ENCODE peak calls at places on chromosomes 6 and 20, in ten cellular contexts. A is OCI-LY7, O is GM23338, I is GM13977, Q is ascending aorta, G is heart left ventricle, P is neural crest cell, F is spleen, J is WTC11, N is astrocyte. X is an unnamed sample.

GRCh38 chr20:63397946-63398450 is 36.8 kb upstream of the CHRNA4 start:
- DNase-seq in P (no peak), A (no peak), Q (no peak), F (no peak), N (no peak), G (no peak), O (no peak), I (no peak), J (no peak), X (no peak)

GRCh38 chr20:32589256-32589655 is 4.1 kb upstream of the NOL4L start:
- DNase-seq in J (no peak), Q (no peak), A (no peak), O (no peak), G (no peak), P (no peak), F (no peak), I (no peak), N (no peak), X (peak)

GRCh38 chr6:90136850-90137249 is 159.8 kb downstream of the BACH2 start:
- DNase-seq in Q (no peak), J (no peak), I (no peak), O (no peak), A (no peak), G (no peak), N (no peak), P (no peak), F (no peak), X (no peak)

GRCh38 chr20:63359937-63360849 is 956 bp downstream of the CHRNA4 start:
- DNase-seq in N (no peak), P (no peak), J (no peak), F (no peak), O (peak), A (no peak), Q (no peak), G (no peak), I (no peak), X (no peak)

GRCh38 chr6:134436950-134437349 is 119.0 kb upstream of the SGK1 start:
- DNase-seq in F (no peak), O (no peak), N (peak), J (no peak), G (no peak), I (no peak), P (no peak), A (peak), Q (no peak), X (no peak)

GRCh38 chr20:57737349-57737748 is 27.5 kb upstream of the PMEPA1 start:
- DNase-seq in A (no peak), Q (no peak), J (no peak), N (no peak), O (no peak), F (no peak), G (no peak), I (no peak), P (no peak), X (no peak)

GRCh38 chr6:89999995-90000825 is 105.9 kb downstream of the GJA10 start:
- DNase-seq in I (no peak), G (no peak), O (no peak), P (no peak), A (no peak), Q (no peak), N (peak), F (no peak), J (no peak), X (no peak)

GRCh38 chr20:56953055-56953586 is 313.3 kb downstream of the BMP7 start:
- DNase-seq in Q (no peak), J (no peak), A (no peak), P (no peak), G (no peak), N (no peak), I (no peak), O (no peak), F (peak), X (no peak)

GRCh38 chr6:5898563-5898962 is 108.2 kb downstream of the NRN1 start:
- DNase-seq in P (no peak), Q (no peak), I (no peak), N (no peak), A (no peak), G (no peak), F (no peak), J (peak), O (peak), X (no peak)

GRCh38 chr6:11750682-11751081 is 27.9 kb downstream of the ADTRP start:
- DNase-seq in P (no peak), G (no peak), I (no peak), N (no peak), J (no peak), Q (no peak), O (no peak), A (no peak), F (no peak), X (no peak)

GRCh38 chr6:84094050-84094435 is 60.5 kb downstream of the MRAP2 start:
- DNase-seq in A (no peak), O (no peak), F (no peak), N (peak), J (no peak), G (no peak), Q (no peak), P (no peak), I (no peak), X (peak)

GRCh38 chr20:49045440-49046086 is 549 bp upstream of the CSE1L start:
- DNase-seq in O (peak), N (no peak), A (peak), J (peak), P (no peak), Q (peak), G (peak), I (no peak), F (peak), X (no peak)

GRCh38 chr6:7390218-7390878 is 740 bp downstream of the RIOK1 start:
- DNase-seq in F (no peak), N (peak), P (no peak), G (no peak), Q (no peak), A (peak), I (peak), J (no peak), O (no peak), X (peak)

GRCh38 chr20:50267041-50267865 is 76.6 kb downstream of the CEBPB start:
- DNase-seq in N (peak), I (no peak), F (no peak), P (no peak), Q (peak), O (peak), J (peak), G (peak), A (no peak), X (no peak)

GRCh38 chr20:60749804-60750602 is 502.1 kb upstream of the CDH4 start:
- DNase-seq in A (no peak), O (peak), F (no peak), J (peak), N (no peak), P (no peak), I (no peak), G (no peak), Q (no peak), X (no peak)

GRCh38 chr20:31664696-31665354 is 27.1 kb downstream of the COX4I2 start:
- DNase-seq in P (no peak), F (no peak), O (no peak), N (no peak), Q (no peak), G (no peak), A (no peak), J (no peak), I (no peak), X (no peak)

GRCh38 chr20:19947611-19948264 is 69.4 kb upstream of the NAA20 start:
- DNase-seq in J (peak), G (no peak), O (peak), I (peak), A (no peak), F (no peak), P (no peak), Q (no peak), N (peak), X (peak)

GRCh38 chr6:168223150-168223549 is 96.4 kb downstream of the DACT2 start:
- DNase-seq in G (no peak), P (no peak), Q (no peak), F (no peak), J (no peak), O (no peak), I (no peak), N (no peak), A (no peak), X (no peak)

GRCh38 chr20:49340161-49340966 is 62.5 kb upstream of the ZNFX1 start:
- DNase-seq in Q (no peak), A (no peak), G (no peak), I (no peak), N (no peak), P (no peak), J (no peak), O (no peak), F (no peak), X (peak)

GRCh38 chr6:134529921-134530320 is 212.0 kb upstream of the SGK1 start:
- DNase-seq in P (no peak), A (no peak), O (no peak), J (no peak), F (no peak), I (no peak), G (no peak), Q (no peak), N (peak), X (no peak)

DNA sequence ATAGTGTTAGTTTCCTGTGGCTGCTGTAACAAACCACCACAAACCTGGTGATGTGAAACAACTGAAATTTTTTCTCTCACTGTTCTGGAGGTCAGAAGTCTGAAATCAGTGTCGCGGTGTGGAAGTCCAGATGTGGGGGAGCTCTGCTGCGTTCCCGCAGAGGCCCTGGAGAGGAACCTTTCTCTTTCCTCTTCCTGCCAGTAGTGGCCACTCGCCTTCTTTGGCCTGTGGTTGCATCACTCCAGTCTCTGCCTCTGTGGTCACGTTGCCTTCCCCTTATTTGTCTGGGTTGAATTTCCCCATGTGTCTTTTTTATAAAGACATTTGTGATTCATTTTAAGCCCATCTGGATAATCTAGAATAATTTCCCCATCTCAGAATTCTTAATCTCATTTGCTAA is 295.5 kb upstream of the FLRT3 start:
- DNase-seq in P (no peak), N (no peak), F (no peak), G (peak), J (peak), I (no peak), Q (no peak), O (peak), A (no peak), X (no peak)
- TF ChIP-seq CTCF in P (no peak), N (no peak), F (no peak), G (no peak), J (no peak), I (no peak), Q (no peak), O (peak), A (no peak), X (no peak)

DNA sequence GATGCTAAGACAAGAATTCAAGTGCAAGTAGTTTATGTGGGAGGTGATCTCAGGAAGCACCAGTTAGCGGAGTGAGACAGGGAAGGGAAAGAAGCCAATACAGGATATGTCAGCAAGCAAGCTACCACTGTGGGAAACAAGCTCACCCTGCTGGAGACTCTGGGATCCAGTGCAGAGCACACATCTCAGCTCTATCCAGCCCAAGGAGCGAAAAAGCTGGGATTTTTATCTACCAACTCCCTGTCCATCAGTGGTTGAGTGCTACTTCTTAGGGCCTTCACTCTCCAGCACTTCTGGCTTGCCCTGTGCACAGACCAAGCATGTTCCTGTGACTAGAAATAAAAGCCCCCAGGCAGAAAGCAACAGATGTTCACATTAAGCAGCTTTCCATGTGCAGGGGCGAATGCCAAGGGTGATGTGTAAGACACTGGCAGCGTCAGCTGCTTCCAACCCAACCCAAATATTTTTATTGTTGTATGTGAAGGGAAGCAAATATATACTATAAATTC is 10.8 kb upstream of the RNF24 start:
- DNase-seq in Q (peak), O (peak), J (no peak), F (no peak), P (no peak), A (no peak), G (no peak), I (no peak), N (peak), X (peak)
- TF ChIP-seq CTCF in Q (peak), O (peak), J (no peak), F (no peak), P (peak), A (peak), G (no peak), I (no peak), N (peak), X (peak)

GRCh38 chr20:14189794-14190402 is 147.5 kb downstream of the FLRT3 start:
- DNase-seq in G (no peak), Q (no peak), P (no peak), O (peak), J (no peak), I (no peak), F (no peak), N (peak), A (peak), X (peak)
- TF ChIP-seq CTCF in G (no peak), Q (no peak), P (peak), O (peak), J (no peak), I (peak), F (no peak), N (peak), A (peak), X (peak)

GRCh38 chr6:55963301-55963700 is 87.9 kb upstream of the BMP5 start:
- DNase-seq in O (peak), G (no peak), F (no peak), P (no peak), I (no peak), Q (no peak), N (no peak), A (no peak), J (peak), X (no peak)
- TF ChIP-seq CTCF in O (peak), G (no peak), F (no peak), P (peak), I (peak), Q (no peak), N (peak), A (peak), J (no peak), X (peak)

X was measured in HFFc6.